ENCODE peak calls at places on chromosome 1, in nine cellular contexts. One of them, this sample, is unnamed.

GRCh38 chr1:112391603-112391940 is 4.4 kb upstream of the CTTNBP2NL start:
- DNase-seq in transverse colon: peak; percentile 19
- DNase-seq in prostate gland: no peak
- DNase-seq in heart left ventricle: no peak
- DNase-seq in sigmoid colon: no peak
- DNase-seq in adrenal gland: no peak
- DNase-seq in stomach: no peak
- DNase-seq in ovary: peak; percentile 22
- DNase-seq in thyroid gland: no peak
- DNase-seq in this sample: no peak

GRCh38 chr1:86224651-86225050 is 68.1 kb upstream of the COL24A1 start:
- DNase-seq in transverse colon: no peak
- DNase-seq in prostate gland: no peak
- DNase-seq in heart left ventricle: no peak
- DNase-seq in sigmoid colon: no peak
- DNase-seq in adrenal gland: no peak
- DNase-seq in stomach: no peak
- DNase-seq in ovary: no peak
- DNase-seq in thyroid gland: no peak
- DNase-seq in this sample: no peak

GRCh38 chr1:84574936-84575335 is 696 bp upstream of the CTBS start:
- DNase-seq in transverse colon: no peak
- DNase-seq in prostate gland: no peak
- DNase-seq in heart left ventricle: no peak
- DNase-seq in sigmoid colon: no peak
- DNase-seq in adrenal gland: no peak
- DNase-seq in stomach: no peak
- DNase-seq in ovary: no peak
- DNase-seq in thyroid gland: no peak
- DNase-seq in this sample: no peak

GRCh38 chr1:188904201-188904600 is 1573.5 kb downstream of the BRINP3 start:
- DNase-seq in transverse colon: no peak
- DNase-seq in prostate gland: no peak
- DNase-seq in heart left ventricle: no peak
- DNase-seq in sigmoid colon: no peak
- DNase-seq in adrenal gland: no peak
- DNase-seq in stomach: no peak
- DNase-seq in ovary: no peak
- DNase-seq in thyroid gland: no peak
- DNase-seq in this sample: no peak

GRCh38 chr1:97739596-97740103 is 181.2 kb downstream of the DPYD start:
- DNase-seq in transverse colon: no peak
- DNase-seq in prostate gland: no peak
- DNase-seq in heart left ventricle: no peak
- DNase-seq in sigmoid colon: no peak
- DNase-seq in adrenal gland: no peak
- DNase-seq in stomach: no peak
- DNase-seq in ovary: no peak
- DNase-seq in thyroid gland: no peak
- DNase-seq in this sample: no peak

GRCh38 chr1:211813590-211813989 is 17.0 kb downstream of the LPGAT1 start:
- DNase-seq in transverse colon: peak; percentile 25
- DNase-seq in prostate gland: peak; percentile 72
- DNase-seq in heart left ventricle: no peak
- DNase-seq in sigmoid colon: peak; percentile 85
- DNase-seq in adrenal gland: peak; percentile 68
- DNase-seq in stomach: peak; percentile 83
- DNase-seq in ovary: peak; percentile 38
- DNase-seq in thyroid gland: peak; percentile 93
- DNase-seq in this sample: no peak

GRCh38 chr1:159936284-159936904 is 9.0 kb downstream of the IGSF9 start:
- DNase-seq in transverse colon: peak; percentile 91
- DNase-seq in prostate gland: peak; percentile 62
- DNase-seq in heart left ventricle: peak; percentile 88
- DNase-seq in sigmoid colon: peak; percentile 81
- DNase-seq in adrenal gland: peak; percentile 61
- DNase-seq in stomach: peak; percentile 88
- DNase-seq in ovary: peak; percentile 82
- DNase-seq in thyroid gland: peak; percentile 66
- DNase-seq in this sample: peak; percentile 94

GRCh38 chr1:75643460-75643859 is 32.5 kb upstream of the SLC44A5 start:
- DNase-seq in transverse colon: no peak
- DNase-seq in prostate gland: no peak
- DNase-seq in heart left ventricle: no peak
- DNase-seq in sigmoid colon: no peak
- DNase-seq in adrenal gland: no peak
- DNase-seq in stomach: no peak
- DNase-seq in ovary: no peak
- DNase-seq in thyroid gland: no peak
- DNase-seq in this sample: no peak

GRCh38 chr1:11822091-11822490 is 16.1 kb downstream of the CLCN6 start:
- DNase-seq in transverse colon: no peak
- DNase-seq in prostate gland: no peak
- DNase-seq in heart left ventricle: no peak
- DNase-seq in sigmoid colon: no peak
- DNase-seq in adrenal gland: no peak
- DNase-seq in stomach: no peak
- DNase-seq in ovary: no peak
- DNase-seq in thyroid gland: no peak
- DNase-seq in this sample: no peak

GRCh38 chr1:53595906-53596305 is 136.7 kb downstream of the DMRTB1 start:
- DNase-seq in transverse colon: no peak
- DNase-seq in prostate gland: no peak
- DNase-seq in heart left ventricle: peak; percentile 33
- DNase-seq in sigmoid colon: no peak
- DNase-seq in adrenal gland: no peak
- DNase-seq in stomach: no peak
- DNase-seq in ovary: no peak
- DNase-seq in thyroid gland: no peak
- DNase-seq in this sample: no peak

GRCh38 chr1:27628712-27629111 is 6.3 kb downstream of the FGR start:
- DNase-seq in transverse colon: no peak
- DNase-seq in prostate gland: no peak
- DNase-seq in heart left ventricle: no peak
- DNase-seq in sigmoid colon: no peak
- DNase-seq in adrenal gland: no peak
- DNase-seq in stomach: no peak
- DNase-seq in ovary: no peak
- DNase-seq in thyroid gland: no peak
- DNase-seq in this sample: no peak
- H3K4me1 ChIP-seq in transverse colon: peaks cover 13% of the 10 kb centered on the region
- H3K4me1 ChIP-seq in prostate gland: no peaks in the 10 kb centered on the region
- H3K4me1 ChIP-seq in heart left ventricle: peaks cover 48% of the 10 kb centered on the region
- H3K4me1 ChIP-seq in sigmoid colon: no peaks in the 10 kb centered on the region
- H3K4me1 ChIP-seq in adrenal gland: peaks cover 23% of the 10 kb centered on the region
- H3K4me1 ChIP-seq in stomach: peaks cover 12% of the 10 kb centered on the region
- H3K4me1 ChIP-seq in ovary: no peaks in the 10 kb centered on the region
- H3K4me1 ChIP-seq in thyroid gland: peaks cover 19% of the 10 kb centered on the region
- H3K4me1 ChIP-seq in this sample: peaks cover 34% of the 10 kb centered on the region

DNA sequence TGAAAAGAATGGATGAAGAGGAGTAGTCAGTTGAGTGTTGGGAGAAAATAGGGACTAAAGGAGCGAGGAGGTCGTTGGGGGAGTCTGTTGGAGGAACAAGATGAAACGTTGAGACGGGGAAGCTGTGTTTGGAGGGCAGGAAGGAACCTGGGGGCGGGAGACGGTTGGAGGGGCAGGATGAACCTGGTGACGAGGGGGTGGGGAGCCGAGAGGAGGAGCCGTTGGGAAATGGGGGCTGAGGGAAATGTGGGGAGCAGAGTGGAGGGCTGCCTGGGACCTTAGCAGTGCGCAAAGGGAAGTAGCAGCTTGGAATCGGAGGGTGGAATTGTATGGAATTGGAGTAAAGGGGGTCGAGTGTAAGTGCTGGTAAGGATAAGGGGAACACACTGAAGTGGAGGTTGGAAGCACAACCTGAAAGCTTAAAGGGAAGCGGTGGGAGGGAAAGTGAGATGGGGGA is 630 bp downstream of the MTF2 start:
- DNase-seq in transverse colon: peak; percentile 23
- DNase-seq in prostate gland: peak; percentile 10
- DNase-seq in heart left ventricle: no peak
- DNase-seq in sigmoid colon: peak; percentile 62
- DNase-seq in adrenal gland: peak; percentile 21
- DNase-seq in stomach: no peak
- DNase-seq in ovary: peak; percentile 48
- DNase-seq in thyroid gland: peak; percentile 30
- DNase-seq in this sample: peak; percentile 48
- TF ChIP-seq POLR2A in transverse colon: no peak
- TF ChIP-seq POLR2A in prostate gland: no peak
- TF ChIP-seq POLR2A in heart left ventricle: no peak
- TF ChIP-seq POLR2A in sigmoid colon: no peak
- TF ChIP-seq POLR2A in adrenal gland: no peak
- TF ChIP-seq POLR2A in stomach: no peak
- TF ChIP-seq POLR2A in ovary: no peak
- TF ChIP-seq POLR2A in thyroid gland: no peak
- TF ChIP-seq POLR2A in this sample: no peak

GRCh38 chr1:246613131-246613758 is 47.0 kb downstream of the CNST start:
- DNase-seq in transverse colon: no peak
- DNase-seq in prostate gland: no peak
- DNase-seq in heart left ventricle: no peak
- DNase-seq in sigmoid colon: no peak
- DNase-seq in adrenal gland: no peak
- DNase-seq in stomach: no peak
- DNase-seq in ovary: no peak
- DNase-seq in thyroid gland: no peak
- DNase-seq in this sample: no peak

GRCh38 chr1:246608616-246609376 is 42.5 kb downstream of the CNST start:
- DNase-seq in transverse colon: peak; percentile 76
- DNase-seq in prostate gland: peak; percentile 93
- DNase-seq in heart left ventricle: peak; percentile 69
- DNase-seq in sigmoid colon: peak; percentile 82
- DNase-seq in adrenal gland: peak; percentile 73
- DNase-seq in stomach: peak; percentile 93
- DNase-seq in ovary: no peak
- DNase-seq in thyroid gland: peak; percentile 75
- DNase-seq in this sample: peak; percentile 76

GRCh38 chr1:246607466-246607865 is 41.2 kb downstream of the CNST start:
- DNase-seq in transverse colon: no peak
- DNase-seq in prostate gland: no peak
- DNase-seq in heart left ventricle: no peak
- DNase-seq in sigmoid colon: no peak
- DNase-seq in adrenal gland: no peak
- DNase-seq in stomach: no peak
- DNase-seq in ovary: no peak
- DNase-seq in thyroid gland: no peak
- DNase-seq in this sample: no peak

DNA sequence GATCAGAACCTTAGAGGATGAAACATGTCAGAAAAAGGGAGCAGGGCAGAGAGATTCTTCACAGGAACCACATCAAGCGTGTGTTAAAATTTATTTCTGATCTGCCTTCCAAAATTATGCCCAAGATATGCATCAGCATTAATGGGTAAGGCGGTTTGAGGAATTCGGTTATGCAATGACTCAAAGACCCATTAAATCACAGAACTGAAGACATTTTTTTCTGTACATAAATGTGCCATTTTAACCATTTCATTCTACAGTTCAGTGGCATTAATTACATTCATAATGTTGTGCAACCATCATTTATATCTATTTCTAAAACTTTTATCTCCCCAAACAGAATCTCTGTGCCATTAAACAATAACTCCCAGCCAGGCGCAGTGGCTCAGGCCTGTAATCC is 43.4 kb downstream of the CNST start:
- DNase-seq in transverse colon: no peak
- DNase-seq in prostate gland: no peak
- DNase-seq in heart left ventricle: no peak
- DNase-seq in sigmoid colon: no peak
- DNase-seq in adrenal gland: no peak
- DNase-seq in stomach: no peak
- DNase-seq in ovary: no peak
- DNase-seq in thyroid gland: no peak
- DNase-seq in this sample: no peak
- H3K4me3 ChIP-seq in transverse colon: no peak overlapping the region
- H3K4me3 ChIP-seq in prostate gland: no peak overlapping the region
- H3K4me3 ChIP-seq in heart left ventricle: no peak overlapping the region
- H3K4me3 ChIP-seq in sigmoid colon: no peak overlapping the region
- H3K4me3 ChIP-seq in adrenal gland: no peak overlapping the region
- H3K4me3 ChIP-seq in stomach: no peak overlapping the region
- H3K4me3 ChIP-seq in ovary: no peak overlapping the region
- H3K4me3 ChIP-seq in thyroid gland: no peak overlapping the region
- H3K4me3 ChIP-seq in this sample: no peak overlapping the region

DNA sequence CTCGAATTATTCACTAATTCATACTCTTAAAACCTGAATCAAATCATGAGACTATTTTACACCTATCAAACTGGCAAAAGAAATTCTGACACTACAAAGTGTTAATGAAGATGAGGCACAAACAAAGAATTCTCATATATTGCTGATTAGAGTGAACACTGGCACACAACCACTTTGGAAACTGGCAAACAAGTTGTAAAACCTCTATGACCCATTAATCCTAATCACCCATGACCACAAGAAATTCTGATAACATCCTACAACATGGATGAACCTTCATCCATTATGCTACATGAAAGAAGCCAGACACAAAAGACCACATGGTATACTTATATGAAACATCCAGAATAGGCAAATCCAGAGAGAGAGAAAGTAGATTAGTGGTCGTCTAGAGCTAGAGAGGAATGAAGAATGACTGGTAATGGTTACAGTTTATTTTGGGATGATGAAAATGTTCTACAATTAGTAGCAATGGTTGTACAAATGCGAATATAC is 8.5 kb downstream of the GPBP1L1 start:
- DNase-seq in transverse colon: no peak
- DNase-seq in prostate gland: no peak
- DNase-seq in heart left ventricle: no peak
- DNase-seq in sigmoid colon: no peak
- DNase-seq in adrenal gland: no peak
- DNase-seq in stomach: no peak
- DNase-seq in ovary: no peak
- DNase-seq in thyroid gland: no peak
- DNase-seq in this sample: no peak
- H3K4me1 ChIP-seq in transverse colon: peaks cover 64% of the 10 kb centered on the region
- H3K4me1 ChIP-seq in prostate gland: peaks cover 15% of the 10 kb centered on the region
- H3K4me1 ChIP-seq in heart left ventricle: peaks cover 96% of the 10 kb centered on the region
- H3K4me1 ChIP-seq in sigmoid colon: peaks cover 92% of the 10 kb centered on the region
- H3K4me1 ChIP-seq in adrenal gland: peaks cover 61% of the 10 kb centered on the region
- H3K4me1 ChIP-seq in stomach: peaks cover 61% of the 10 kb centered on the region
- H3K4me1 ChIP-seq in ovary: peaks cover 7% of the 10 kb centered on the region
- H3K4me1 ChIP-seq in thyroid gland: peaks cover 55% of the 10 kb centered on the region
- H3K4me1 ChIP-seq in this sample: peaks cover 84% of the 10 kb centered on the region

DNA sequence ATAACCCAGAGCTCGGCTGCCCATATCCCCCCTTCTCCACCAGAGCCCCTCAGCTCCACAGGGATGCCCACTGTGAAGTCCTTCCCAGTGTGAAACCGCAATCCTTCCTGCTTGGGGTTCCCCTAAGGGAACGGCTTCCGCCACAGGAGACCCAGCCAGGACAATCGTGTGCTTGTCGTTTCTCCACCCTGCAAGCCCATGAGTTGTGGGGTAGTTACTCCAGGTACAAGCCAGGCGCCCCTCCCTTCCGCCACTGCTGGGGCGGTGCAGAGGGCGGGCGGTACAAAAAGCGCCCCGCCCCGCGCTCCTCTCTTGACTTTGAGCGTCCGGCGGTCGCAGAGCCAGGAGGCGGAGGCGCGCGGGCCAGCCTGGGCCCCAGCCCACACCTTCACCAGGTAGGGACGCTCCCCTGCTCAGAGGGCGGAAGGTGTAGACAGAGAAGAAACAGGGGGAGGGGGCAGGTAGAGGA is at the start of gene TINAGL1:
- DNase-seq in transverse colon: peak; percentile 94
- DNase-seq in prostate gland: peak; percentile 85
- DNase-seq in heart left ventricle: peak; percentile 77
- DNase-seq in sigmoid colon: peak; percentile 81
- DNase-seq in adrenal gland: no peak
- DNase-seq in stomach: peak; percentile 91
- DNase-seq in ovary: peak; percentile 48
- DNase-seq in thyroid gland: peak; percentile 91
- DNase-seq in this sample: no peak
- TF ChIP-seq POLR2A in transverse colon: peak; percentile 99
- TF ChIP-seq POLR2A in prostate gland: peak; percentile 97
- TF ChIP-seq POLR2A in heart left ventricle: peak; percentile 99
- TF ChIP-seq POLR2A in sigmoid colon: peak; percentile 96
- TF ChIP-seq POLR2A in adrenal gland: peak; percentile 18
- TF ChIP-seq POLR2A in stomach: no peak
- TF ChIP-seq POLR2A in ovary: peak; percentile 51
- TF ChIP-seq POLR2A in thyroid gland: peak; percentile 99
- TF ChIP-seq POLR2A in this sample: peak; percentile 98